ENCODE peak calls at places on chromosome 12, in nine cellular contexts. T, M, E, Q, N, W, H, U and L are unnamed samples.

GRCh38 chr12:110561471-110562201 is 21.5 kb downstream of the PPTC7 start:
- DNase-seq in N (no peak), Q (no peak), T (peak), U (no peak), E (no peak), W (no peak), M (no peak), H (no peak), L (no peak)

GRCh38 chr12:82299617-82300016 is 58.6 kb downstream of the CCDC59 start:
- DNase-seq in H (no peak), Q (no peak), W (no peak), T (peak), U (peak), M (no peak), E (peak), N (peak), L (no peak)

GRCh38 chr12:106759526-106760183 is 14.8 kb upstream of the RIC8B start:
- DNase-seq in U (no peak), T (peak), N (no peak), Q (no peak), E (no peak), H (no peak), W (no peak), M (no peak), L (no peak)

GRCh38 chr12:58809064-58809607 is 111.2 kb downstream of the LRIG3 start:
- DNase-seq in Q (no peak), W (no peak), T (no peak), U (peak), H (no peak), M (no peak), E (no peak), N (peak), L (no peak)

GRCh38 chr12:14880890-14881453 is 4.7 kb downstream of the MGP start:
- DNase-seq in T (no peak), M (no peak), E (no peak), H (no peak), Q (no peak), U (no peak), N (no peak), W (no peak), L (no peak)

GRCh38 chr12:92147491-92147890 is 1.8 kb upstream of the BTG1 start:
- DNase-seq in U (no peak), Q (no peak), H (no peak), W (no peak), E (no peak), M (no peak), T (no peak), N (no peak), L (no peak)

GRCh38 chr12:103196467-103196866 is 239.0 kb downstream of the ASCL1 start:
- DNase-seq in N (no peak), E (no peak), T (no peak), U (no peak), M (no peak), W (no peak), H (no peak), Q (no peak), L (no peak)

GRCh38 chr12:9323144-9323681 is 115.0 kb upstream of the PZP start:
- DNase-seq in T (no peak), W (no peak), M (no peak), H (no peak), U (no peak), N (no peak), Q (no peak), E (no peak), L (no peak)

GRCh38 chr12:26273811-26274210 is 78.4 kb downstream of the SSPN start:
- DNase-seq in T (peak), E (peak), W (peak), M (no peak), N (no peak), U (no peak), H (no peak), Q (no peak), L (no peak)